ENCODE peak calls at places on chromosome 5, in four cellular contexts. X is thoracic aorta, Z is sigmoid colon, L is upper lobe of right lung. N is an unnamed sample. For H3K9me3, the result is how much of the 10 kb centered on the place peaks cover.

GRCh38 chr5:120436996-120437395 is 27.1 kb upstream of the PRR16 start:
- DNase-seq in L (no peak), X (no peak), Z (no peak), N (no peak)

GRCh38 chr5:176621661-176622079 is 8.7 kb downstream of the SNCB start:
- DNase-seq in X (no peak), Z (no peak), L (no peak), N (no peak)

GRCh38 chr5:112594060-112594850 is 143.4 kb upstream of the APC start:
- DNase-seq in X (no peak), L (no peak), Z (no peak), N (no peak)

GRCh38 chr5:78647411-78647818 is 1.2 kb downstream of the LHFPL2 start:
- DNase-seq in X (no peak), L (no peak), Z (peak), N (no peak)

GRCh38 chr5:118548761-118549160 is 439.6 kb downstream of the DTWD2 start:
- DNase-seq in L (no peak), X (no peak), Z (no peak), N (no peak)

GRCh38 chr5:42991477-42992034 is 48.6 kb downstream of the ANXA2R start:
- DNase-seq in L (no peak), X (no peak), Z (no peak), N (no peak)

GRCh38 chr5:55391707-55392106 is 83.9 kb downstream of the MTREX start:
- DNase-seq in Z (no peak), X (no peak), L (no peak), N (no peak)

GRCh38 chr5:92371171-92371888 is 988.2 kb upstream of the ARRDC3 start:
- DNase-seq in Z (no peak), L (no peak), X (no peak), N (no peak)

GRCh38 chr5:134458234-134458633 is 46.6 kb upstream of the CDKN2AIPNL start:
- DNase-seq in Z (peak), X (no peak), L (no peak), N (no peak)

GRCh38 chr5:96377597-96377996 is 55.5 kb downstream of the PCSK1 start:
- DNase-seq in X (no peak), Z (no peak), L (no peak), N (no peak)

GRCh38 chr5:57529864-57530263 is 47.3 kb upstream of the ACTBL2 start:
- DNase-seq in X (no peak), Z (no peak), L (no peak), N (no peak)

GRCh38 chr5:159510282-159510681 is 180.0 kb upstream of the IL12B start:
- DNase-seq in Z (no peak), X (no peak), L (peak), N (no peak)

GRCh38 chr5:88659529-88660325 is 223.3 kb downstream of the MEF2C start:
- DNase-seq in L (no peak), X (no peak), Z (no peak), N (no peak)

GRCh38 chr5:141771562-141771961 is 89.5 kb upstream of the ARAP3 start:
- DNase-seq in L (no peak), Z (no peak), X (no peak), N (no peak)

GRCh38 chr5:69217154-69217731 is 17.4 kb upstream of the CDK7 start:
- DNase-seq in L (no peak), X (peak), Z (no peak), N (no peak)

GRCh38 chr5:115775999-115776398 is 40.5 kb downstream of the CDO1 start:
- DNase-seq in Z (no peak), X (no peak), L (no peak), N (no peak)

GRCh38 chr5:113520429-113520828 is 6.9 kb downstream of the YTHDC2 start:
- DNase-seq in Z (no peak), X (no peak), L (no peak), N (no peak)

GRCh38 chr5:121144764-121145163 is 680.7 kb downstream of the PRR16 start:
- DNase-seq in Z (no peak), L (no peak), X (no peak), N (no peak)

GRCh38 chr5:98454904-98455303 is 318.6 kb upstream of the RGMB start:
- DNase-seq in Z (no peak), L (no peak), X (no peak), N (peak)

GRCh38 chr5:11166906-11167305 is 405.9 kb upstream of the DAP start:
- DNase-seq in L (no peak), X (no peak), Z (no peak), N (no peak)

GRCh38 chr5:52419357-52419756 is 368.4 kb upstream of the ITGA1 start:
- DNase-seq in Z (no peak), X (no peak), L (no peak), N (no peak)

GRCh38 chr5:148623741-148624140 is 30.6 kb downstream of the HTR4 start:
- DNase-seq in X (no peak), Z (no peak), L (no peak), N (no peak)

GRCh38 chr5:124735169-124735858 is 11.1 kb downstream of the ZNF608 start:
- DNase-seq in Z (no peak), L (no peak), X (no peak), N (no peak)

GRCh38 chr5:80139573-80139972 is 104.4 kb downstream of the THBS4 start:
- DNase-seq in X (no peak), Z (no peak), L (no peak), N (no peak)

GRCh38 chr5:110757118-110757729 is 18.4 kb downstream of the SLC25A46 start:
- DNase-seq in X (no peak), Z (no peak), L (no peak), N (peak)

GRCh38 chr5:35803221-35803651 is 53.5 kb upstream of the IL7R start:
- DNase-seq in Z (peak), L (no peak), X (no peak), N (no peak)

GRCh38 chr5:62592558-62592957 is 13.9 kb downstream of the LRRC70 start:
- DNase-seq in Z (no peak), X (no peak), L (no peak), N (no peak)

GRCh38 chr5:8320244-8320643 is 451.3 kb downstream of the MTRR start:
- DNase-seq in X (no peak), Z (no peak), L (no peak), N (no peak)

DNA sequence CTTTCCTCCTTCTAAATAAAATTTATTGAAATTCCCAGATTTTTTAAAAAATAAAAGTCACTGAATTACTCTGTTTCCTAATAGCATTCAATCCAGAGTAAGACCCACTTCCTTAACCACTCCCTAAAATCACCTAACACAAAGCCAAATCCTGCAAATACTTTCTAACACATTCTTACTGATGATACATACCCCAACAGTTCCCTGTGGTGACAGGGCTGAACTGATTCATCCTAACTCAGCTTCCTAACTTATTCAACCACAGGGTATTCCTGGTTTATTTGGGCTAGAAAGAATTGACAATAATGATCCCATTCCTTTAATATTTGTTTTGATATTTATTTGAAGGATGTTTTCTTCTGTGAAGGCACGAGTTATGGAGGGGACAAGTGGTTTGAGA is 40.7 kb upstream of the ZNF300 start:
- DNase-seq in L (no peak), Z (no peak), X (no peak), N (no peak)
- H3K9me3 ChIP-seq in L (under half), Z (under half), X (under half), N (half or more)

DNA sequence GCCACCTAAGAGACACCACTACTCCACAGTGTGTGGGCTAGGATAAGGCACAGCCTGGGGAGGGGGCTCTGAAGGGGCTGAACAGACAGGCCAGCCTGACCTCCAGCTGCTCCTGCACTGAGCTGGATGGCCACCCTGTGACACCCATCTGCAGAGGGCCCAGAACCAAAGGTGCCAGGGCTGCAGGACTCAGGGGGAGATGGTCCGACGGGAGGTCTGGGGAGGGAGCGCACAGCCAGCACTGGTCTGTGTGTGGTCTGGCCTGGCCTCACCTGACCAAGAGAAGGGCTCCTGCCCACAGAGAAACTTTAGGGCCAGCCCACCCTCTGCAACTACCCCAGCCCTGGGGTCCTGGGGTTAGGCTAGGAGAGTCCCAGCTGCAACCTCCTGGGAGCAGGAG is 789 bp downstream of the LTC4S start:
- DNase-seq in X (no peak), Z (peak), L (no peak), N (no peak)
- H3K4me3 ChIP-seq in X (peak), Z (peak), L (peak), N (no peak)

DNA sequence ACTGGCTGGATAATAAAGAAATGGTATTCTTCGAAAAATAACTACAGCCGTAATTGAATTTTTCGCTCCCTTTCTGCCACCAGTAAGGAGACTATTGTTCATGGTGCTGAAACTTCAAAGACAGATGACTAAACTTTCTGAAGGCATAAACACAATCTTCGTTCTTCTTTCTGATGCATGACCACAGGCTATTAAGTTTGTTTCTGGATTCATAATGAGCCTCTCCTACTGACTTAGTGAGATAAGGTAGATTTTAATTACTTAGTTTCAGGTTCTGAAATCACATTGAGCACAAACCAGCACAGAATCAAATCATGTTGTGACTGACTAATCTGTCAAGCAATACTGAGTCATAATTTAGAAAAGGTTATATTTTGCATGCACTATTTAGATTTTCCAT is 441.8 kb upstream of the CCNG1 start:
- DNase-seq in Z (no peak), L (no peak), X (no peak), N (no peak)
- H3K9me3 ChIP-seq in Z (under half), L (under half), X (under half), N (under half)

DNA sequence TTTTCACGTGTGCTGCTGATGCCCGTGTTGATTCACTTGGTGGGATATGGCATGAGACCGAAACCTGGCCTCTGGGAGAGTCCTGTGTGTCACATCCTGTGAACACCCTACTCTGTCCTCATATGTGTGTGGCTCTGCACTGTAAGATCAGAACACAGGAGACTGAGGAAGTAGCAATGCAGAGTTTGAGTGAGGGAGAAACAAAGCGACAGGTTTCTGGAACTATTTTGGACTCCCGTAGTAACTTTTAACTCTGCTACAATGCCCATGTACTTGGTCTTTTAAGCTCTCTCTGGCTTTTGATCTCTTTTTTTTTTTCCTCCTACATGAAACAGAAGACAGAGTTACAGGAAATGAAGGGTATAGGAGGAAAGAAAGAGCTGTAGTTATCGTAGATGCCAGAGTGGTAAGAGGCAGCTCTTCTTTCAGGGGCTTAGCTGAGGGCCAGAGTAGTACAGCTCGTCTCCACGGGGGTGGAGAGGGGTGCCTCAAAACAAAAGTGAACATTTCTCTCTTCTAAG is 26.6 kb downstream of the GRAMD2B start:
- DNase-seq in X (no peak), Z (no peak), L (no peak), N (no peak)
- H3K4me3 ChIP-seq in X (peak), Z (no peak), L (peak), N (no peak)

N was measured in Panc1.